ENCODE peak calls at places on chromosomes 13 and 19, in nine cellular contexts. W is heart left ventricle, V is body of pancreas, J is neuronal stem cell, M is endothelial cell of umbilical vein, O is A549, Q is tibial artery, Z is upper lobe of right lung, R is HCT116. B is an unnamed sample. For H3K4me1 and H3K9me3, the result is how much of the 10 kb centered on the place peaks cover.

GRCh38 chr19:16885166-16885565 is 3.6 kb upstream of the F2RL3 start:
- DNase-seq in O (no peak), Z (no peak), Q (no peak), R (no peak), W (no peak), M (no peak), J (no peak), V (no peak), B (no peak)

GRCh38 chr13:30359999-30360398 is 52.6 kb upstream of the KATNAL1 start:
- DNase-seq in V (no peak), Q (no peak), Z (no peak), M (no peak), R (no peak), W (no peak), J (no peak), O (no peak), B (no peak)

GRCh38 chr19:33805313-33805712 is 8.6 kb downstream of the KCTD15 start:
- DNase-seq in O (no peak), R (no peak), J (no peak), Q (no peak), Z (no peak), W (no peak), V (no peak), M (no peak), B (no peak)

GRCh38 chr19:39645800-39646411 is 9.8 kb upstream of the LGALS16 start:
- DNase-seq in O (no peak), Q (no peak), V (no peak), Z (no peak), W (no peak), J (peak), R (no peak), M (peak), B (no peak)

GRCh38 chr19:46542428-46543230 is 47.0 kb upstream of the PNMA8B start:
- DNase-seq in V (peak), Q (peak), M (peak), W (peak), R (peak), O (peak), Z (peak), J (peak), B (peak)

GRCh38 chr19:1062387-1063029 is 4.5 kb upstream of the ARHGAP45 start:
- DNase-seq in W (no peak), M (no peak), O (no peak), V (no peak), Z (no peak), R (no peak), Q (no peak), J (no peak), B (peak)

GRCh38 chr13:107099661-107100060 is 531.7 kb upstream of the ARGLU1 start:
- DNase-seq in O (no peak), Z (no peak), J (no peak), Q (no peak), W (no peak), R (no peak), V (no peak), M (no peak), B (no peak)

GRCh38 chr13:62331384-62331783 is 915.7 kb upstream of the PCDH20 start:
- DNase-seq in J (no peak), W (no peak), M (no peak), Q (no peak), R (no peak), V (no peak), Z (no peak), O (no peak), B (no peak)

GRCh38 chr19:37905936-37906867 is at the start of gene WDR87:
- DNase-seq in Q (no peak), W (peak), R (no peak), O (peak), M (no peak), Z (peak), V (peak), J (peak), B (peak)

GRCh38 chr13:113049521-113049941 is 56.1 kb upstream of the F7 start:
- DNase-seq in Q (peak), M (no peak), V (no peak), R (no peak), Z (no peak), O (no peak), J (no peak), W (peak), B (peak)
- H3K4me1 ChIP-seq in Q (under half), M (under half), V (under half), R (under half), Z (under half), O (under half), J (under half), W (under half), B (under half)

GRCh38 chr19:57689750-57690149 is 8.0 kb downstream of the ZNF551 start:
- DNase-seq in J (no peak), R (no peak), W (no peak), V (no peak), Z (no peak), M (no peak), O (no peak), Q (no peak), B (no peak)
- H3K9me3 ChIP-seq in J (half or more), R (under half), W (under half), V (under half), Z (half or more), M (under half), O (half or more), Q (under half), B (half or more)

GRCh38 chr13:40579535-40579934 is 86.9 kb downstream of the FOXO1 start:
- DNase-seq in M (no peak), O (no peak), V (no peak), J (no peak), W (no peak), Z (no peak), R (no peak), Q (no peak), B (no peak)
- H3K4me1 ChIP-seq in M (under half), O (under half), V (half or more), J (under half), W (under half), Z (under half), R (under half), Q (under half), B (half or more)

DNA sequence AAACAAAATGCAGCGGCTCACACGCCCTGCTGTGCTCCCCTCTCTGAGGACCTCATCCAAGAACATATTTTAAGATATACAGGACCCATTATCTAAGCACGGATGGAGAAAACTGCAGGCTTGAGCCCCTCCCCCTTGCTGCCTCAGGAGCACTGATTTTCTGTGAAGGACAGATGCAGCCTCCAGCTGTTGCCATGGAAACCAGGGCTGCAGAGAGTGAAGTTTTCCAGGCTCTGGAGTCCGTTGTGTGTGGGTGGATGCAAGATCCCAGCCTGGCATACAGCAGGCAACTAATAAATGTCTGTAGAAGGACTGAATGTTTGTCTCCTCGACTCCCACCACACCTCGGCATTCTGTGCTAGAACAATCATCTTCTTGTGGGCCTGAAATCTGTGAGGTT is 105.6 kb upstream of the PEG3 start:
- DNase-seq in O (no peak), M (no peak), Q (no peak), J (peak), W (no peak), R (no peak), V (no peak), Z (no peak), B (no peak)
- H3K9me3 ChIP-seq in O (half or more), M (under half), Q (under half), J (under half), W (under half), R (under half), V (under half), Z (under half), B (half or more)

B was measured in spleen.